ENCODE peak calls at places on chromosomes 5 and 9, in nine cellular contexts. M, B, J, W, P, O, T, Y and E are unnamed samples.

GRCh38 chr5:43400082-43400481 is 12.1 kb downstream of the CCL28 start:
- DNase-seq in M (peak; percentile 40), B (no peak), J (peak; percentile 13), W (no peak), P (peak; percentile 49), O (no peak), T (no peak), Y (no peak), E (no peak)

GRCh38 chr9:124448019-124448418 is 2.2 kb upstream of the ADGRD2 start:
- DNase-seq in M (no peak), B (no peak), J (no peak), W (no peak), P (no peak), O (peak; percentile 70), T (peak; percentile 47), Y (no peak), E (no peak)

GRCh38 chr5:169020102-169020501 is 280.8 kb downstream of the SLIT3 start:
- DNase-seq in M (peak; percentile 49), B (no peak), J (peak; percentile 14), W (no peak), P (peak; percentile 17), O (no peak), T (no peak), Y (no peak), E (no peak)

GRCh38 chr5:81989204-81989603 is 17.4 kb downstream of the ATG10 start:
- DNase-seq in M (no peak), B (no peak), J (no peak), W (no peak), P (no peak), O (no peak), T (no peak), Y (no peak), E (no peak)

GRCh38 chr5:1824903-1825841 is 24.0 kb downstream of the NDUFS6 start:
- DNase-seq in M (no peak), B (no peak), J (no peak), W (no peak), P (no peak), O (no peak), T (no peak), Y (no peak), E (no peak)

GRCh38 chr9:112078432-112078831 is 96.7 kb downstream of the SUSD1 start:
- DNase-seq in M (no peak), B (no peak), J (no peak), W (peak; percentile 36), P (no peak), O (no peak), T (no peak), Y (no peak), E (no peak)

GRCh38 chr9:134593286-134593685 is 48.3 kb upstream of the COL5A1 start:
- DNase-seq in M (no peak), B (no peak), J (no peak), W (no peak), P (no peak), O (no peak), T (no peak), Y (no peak), E (no peak)

GRCh38 chr5:54470191-54470590 is 14.7 kb downstream of the HSPB3 start:
- DNase-seq in M (no peak), B (no peak), J (peak; percentile 78), W (no peak), P (peak; percentile 50), O (no peak), T (no peak), Y (no peak), E (no peak)

GRCh38 chr5:174453690-174454089 is 270.7 kb upstream of the MSX2 start:
- DNase-seq in M (no peak), B (no peak), J (no peak), W (no peak), P (no peak), O (no peak), T (no peak), Y (no peak), E (no peak)

GRCh38 chr5:56002303-56002702 is 7.5 kb upstream of the IL6ST start:
- DNase-seq in M (no peak), B (no peak), J (no peak), W (no peak), P (no peak), O (no peak), T (no peak), Y (no peak), E (no peak)

GRCh38 chr5:127696688-127697087 is 6.5 kb upstream of the CCDC192 start:
- DNase-seq in M (no peak), B (no peak), J (peak; percentile 59), W (no peak), P (peak; percentile 81), O (no peak), T (no peak), Y (no peak), E (no peak)

GRCh38 chr5:79318935-79319614 is 83.1 kb downstream of the JMY start:
- DNase-seq in M (peak; percentile 92), B (peak; percentile 7), J (peak; percentile 92), W (no peak), P (peak; percentile 93), O (no peak), T (no peak), Y (no peak), E (no peak)

GRCh38 chr5:8683528-8683927 is 814.6 kb downstream of the MTRR start:
- DNase-seq in M (no peak), B (peak; percentile 74), J (no peak), W (no peak), P (peak; percentile 10), O (no peak), T (no peak), Y (no peak), E (no peak)

GRCh38 chr5:142248853-142249462 is 75.9 kb downstream of the SPRY4 start:
- DNase-seq in M (peak; percentile 15), B (no peak), J (peak; percentile 90), W (no peak), P (no peak), O (peak; percentile 67), T (peak; percentile 78), Y (no peak), E (no peak)

GRCh38 chr5:393846-394275 is 49.1 kb upstream of the EXOC3 start:
- DNase-seq in M (no peak), B (peak; percentile 33), J (peak; percentile 51), W (no peak), P (no peak), O (no peak), T (peak; percentile 54), Y (no peak), E (peak; percentile 70)

GRCh38 chr5:36713541-36713940 is 107.1 kb downstream of the SLC1A3 start:
- DNase-seq in M (no peak), B (no peak), J (no peak), W (no peak), P (no peak), O (no peak), T (no peak), Y (no peak), E (no peak)

DNA sequence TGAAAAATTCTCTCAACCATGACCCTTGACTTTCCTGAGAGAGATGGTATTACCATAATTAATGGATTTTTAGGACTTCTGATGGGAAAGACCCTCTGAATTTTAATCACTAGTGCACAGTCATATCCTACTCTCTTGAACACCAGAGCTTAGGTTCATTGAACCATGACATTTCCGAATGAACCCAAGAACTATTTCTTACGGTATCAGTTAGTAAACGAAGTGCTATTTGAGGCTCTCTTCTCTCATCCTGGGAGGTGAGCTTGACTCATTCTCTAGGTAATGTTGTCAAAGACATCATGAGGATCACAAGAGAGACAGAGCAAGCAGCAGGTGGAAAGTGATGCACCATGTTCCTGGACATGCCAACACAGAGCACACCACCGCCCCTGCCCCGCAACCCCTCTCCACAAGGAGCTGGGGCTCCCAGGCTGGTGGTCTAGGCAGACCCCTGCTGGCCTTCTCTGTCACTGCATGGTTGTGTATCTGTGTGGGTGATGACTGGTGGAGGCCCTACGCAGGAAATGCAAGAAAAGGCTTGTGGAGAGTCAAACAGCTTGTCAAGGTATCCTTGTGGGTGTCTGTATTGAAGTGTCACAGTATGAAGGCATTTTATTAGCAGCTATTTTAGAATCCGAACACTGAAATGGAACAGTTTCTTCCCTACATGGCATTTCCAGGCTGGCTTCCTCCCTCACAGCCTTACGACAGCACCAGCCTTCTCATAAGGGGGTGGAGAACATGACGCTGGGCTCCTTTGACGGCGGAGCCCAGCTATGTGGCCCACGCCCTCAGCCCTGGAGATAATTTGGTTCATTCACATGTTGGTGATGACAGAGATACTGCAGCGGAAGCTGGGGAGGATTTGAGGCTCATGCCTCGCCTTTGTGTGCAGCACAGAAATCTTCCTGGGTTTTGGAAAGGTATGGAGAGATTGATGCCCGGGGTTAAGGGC is 297.6 kb downstream of the NTRK2 start:
- DNase-seq in M (no peak), B (peak; percentile 11), J (no peak), W (no peak), P (no peak), O (no peak), T (no peak), Y (no peak), E (no peak)
- TF ChIP-seq CTCF in M (no peak), B (peak; percentile 38), J (no peak), W (no peak), P (no peak), O (no peak), T (no peak), Y (no peak), E (peak; percentile 31)

GRCh38 chr9:133168432-133168831 is 4.7 kb upstream of the GBGT1 start:
- DNase-seq in M (no peak), B (no peak), J (no peak), W (no peak), P (peak; percentile 32), O (no peak), T (peak; percentile 18), Y (no peak), E (no peak)
- TF ChIP-seq CTCF in M (no peak), B (no peak), J (no peak), W (no peak), P (no peak), O (no peak), T (no peak), Y (no peak), E (no peak)

DNA sequence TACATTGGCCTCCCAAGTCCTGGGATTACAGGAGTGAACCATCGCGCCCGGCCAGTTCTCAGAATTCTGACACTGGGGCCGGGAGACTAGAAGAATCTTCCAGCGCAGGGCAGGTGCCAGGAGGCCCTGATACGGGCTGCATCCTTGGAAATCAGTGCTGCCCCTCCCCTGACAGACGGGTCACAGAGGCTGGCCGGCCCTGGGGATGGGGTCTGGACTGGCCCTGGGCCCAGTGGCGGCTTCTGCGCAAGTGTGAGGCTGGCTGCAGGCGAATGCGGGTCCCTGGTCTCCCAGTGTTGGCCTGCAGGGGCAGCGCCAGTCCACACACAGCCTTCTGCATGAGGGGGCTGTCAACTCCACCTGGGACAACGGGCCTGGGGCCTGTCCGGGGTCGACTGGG is 831 bp upstream of the TBC1D9B start:
- DNase-seq in M (no peak), B (no peak), J (no peak), W (no peak), P (no peak), O (no peak), T (no peak), Y (no peak), E (no peak)
- TF ChIP-seq CTCF in M (peak; percentile 1), B (peak; percentile 43), J (no peak), W (peak; percentile 13), P (no peak), O (no peak), T (peak; percentile 8), Y (no peak), E (peak; percentile 17)

DNA sequence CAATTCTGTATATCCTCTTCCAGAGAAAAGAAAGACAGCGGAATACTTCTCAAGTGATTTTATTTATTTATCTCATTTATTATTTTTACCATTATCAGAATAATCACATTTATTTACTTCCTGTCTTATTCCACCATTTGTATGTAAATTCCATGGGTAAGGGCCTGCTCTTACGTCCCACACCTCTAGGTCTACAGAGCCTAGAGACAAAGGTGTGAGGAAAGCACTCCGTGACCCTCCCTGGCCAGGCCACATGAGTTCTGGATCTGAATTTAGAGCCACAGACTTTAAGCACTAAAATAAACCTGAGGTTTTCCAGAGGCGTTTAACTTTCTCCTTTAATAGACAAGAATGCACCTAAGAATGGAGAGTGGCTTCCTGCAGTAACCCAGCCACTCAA is 85.3 kb upstream of the CTSV start:
- DNase-seq in M (no peak), B (no peak), J (no peak), W (no peak), P (no peak), O (no peak), T (no peak), Y (no peak), E (no peak)
- TF ChIP-seq CTCF in M (no peak), B (no peak), J (no peak), W (no peak), P (no peak), O (no peak), T (no peak), Y (no peak), E (no peak)